ENCODE peak calls at places on chromosomes 2 and 18, in nine cellular contexts. M, K, H, S, C, R, A, L and Z are unnamed samples.

GRCh38 chr2:46815121-46815802 is 100.3 kb downstream of the MCFD2 start:
- DNase-seq in M (no peak), K (no peak), H (no peak), S (no peak), C (no peak), R (no peak), A (no peak), L (no peak), Z (no peak)

GRCh38 chr2:33111002-33111446 is 164.3 kb downstream of the LTBP1 start:
- DNase-seq in M (no peak), K (no peak), H (no peak), S (no peak), C (no peak), R (no peak), A (no peak), L (no peak), Z (no peak)

GRCh38 chr2:139684286-139684860 is 904.2 kb upstream of the NXPH2 start:
- DNase-seq in M (no peak), K (no peak), H (no peak), S (no peak), C (no peak), R (no peak), A (no peak), L (no peak), Z (no peak)

GRCh38 chr2:120779781-120780283 is 44.2 kb downstream of the GLI2 start:
- DNase-seq in M (no peak), K (no peak), H (peak; percentile 61), S (no peak), C (no peak), R (no peak), A (no peak), L (no peak), Z (no peak)

GRCh38 chr2:38945931-38946330 is 56.3 kb downstream of the ARHGEF33 start:
- DNase-seq in M (no peak), K (no peak), H (no peak), S (no peak), C (no peak), R (no peak), A (no peak), L (no peak), Z (no peak)

GRCh38 chr2:112481528-112482228 is at the start of gene TTL:
- DNase-seq in M (peak; percentile 74), K (peak; percentile 92), H (peak; percentile 96), S (peak; percentile 64), C (peak; percentile 53), R (peak; percentile 92), A (peak; percentile 39), L (peak; percentile 67), Z (peak; percentile 59)

GRCh38 chr18:61400016-61400630 is 66.9 kb downstream of the CDH20 start:
- DNase-seq in M (no peak), K (no peak), H (no peak), S (no peak), C (no peak), R (no peak), A (no peak), L (no peak), Z (no peak)

GRCh38 chr2:42879116-42879705 is 86.8 kb upstream of the HAAO start:
- DNase-seq in M (no peak), K (no peak), H (no peak), S (no peak), C (no peak), R (no peak), A (no peak), L (no peak), Z (no peak)

GRCh38 chr2:20110876-20111275 is 59.4 kb upstream of the LAPTM4A start:
- DNase-seq in M (no peak), K (no peak), H (no peak), S (no peak), C (no peak), R (no peak), A (no peak), L (no peak), Z (no peak)

GRCh38 chr2:33272001-33272400 is 204.4 kb upstream of the RASGRP3 start:
- DNase-seq in M (no peak), K (no peak), H (no peak), S (no peak), C (no peak), R (no peak), A (no peak), L (no peak), Z (no peak)

GRCh38 chr18:22465859-22466602 is 48.3 kb upstream of the CTAGE1 start:
- DNase-seq in M (peak; percentile 61), K (no peak), H (no peak), S (peak; percentile 8), C (no peak), R (no peak), A (no peak), L (peak; percentile 84), Z (no peak)

GRCh38 chr2:98894331-98895000 is 41.6 kb downstream of the CRACDL start:
- DNase-seq in M (no peak), K (no peak), H (no peak), S (no peak), C (no peak), R (peak; percentile 13), A (no peak), L (no peak), Z (no peak)

GRCh38 chr2:172806426-172807008 is 70.9 kb downstream of the RAPGEF4 start:
- DNase-seq in M (no peak), K (peak; percentile 50), H (no peak), S (no peak), C (no peak), R (no peak), A (peak; percentile 78), L (no peak), Z (no peak)

GRCh38 chr2:100397976-100398375 is 19.5 kb downstream of the CHST10 start:
- DNase-seq in M (no peak), K (peak; percentile 3), H (no peak), S (no peak), C (no peak), R (no peak), A (no peak), L (no peak), Z (no peak)

GRCh38 chr2:101135412-101136296 is 15.5 kb downstream of the TBC1D8 start:
- DNase-seq in M (no peak), K (no peak), H (no peak), S (no peak), C (no peak), R (peak; percentile 18), A (no peak), L (no peak), Z (no peak)

GRCh38 chr2:121041516-121041915 is 243.5 kb downstream of the TFCP2L1 start:
- DNase-seq in M (no peak), K (no peak), H (no peak), S (no peak), C (no peak), R (no peak), A (no peak), L (no peak), Z (no peak)

GRCh38 chr2:137966043-137966442 is 1.8 kb downstream of the HNMT start:
- DNase-seq in M (no peak), K (no peak), H (no peak), S (no peak), C (no peak), R (no peak), A (no peak), L (no peak), Z (no peak)

GRCh38 chr2:240233891-240234502 is 93.5 kb upstream of the OTOS start:
- DNase-seq in M (peak; percentile 30), K (no peak), H (peak; percentile 75), S (no peak), C (no peak), R (peak; percentile 66), A (no peak), L (no peak), Z (no peak)

GRCh38 chr2:210363876-210364275 is 48.9 kb upstream of the MYL1 start:
- DNase-seq in M (no peak), K (no peak), H (no peak), S (no peak), C (no peak), R (no peak), A (no peak), L (no peak), Z (no peak)

GRCh38 chr18:50689578-50689977 is 129.7 kb downstream of the MAPK4 start:
- DNase-seq in M (no peak), K (no peak), H (no peak), S (no peak), C (no peak), R (no peak), A (no peak), L (no peak), Z (no peak)

GRCh38 chr2:23135481-23136100 is 249.4 kb upstream of the KLHL29 start:
- DNase-seq in M (peak; percentile 61), K (no peak), H (no peak), S (no peak), C (no peak), R (no peak), A (no peak), L (no peak), Z (no peak)

GRCh38 chr18:54983041-54983686 is 23.9 kb upstream of the CCDC68 start:
- DNase-seq in M (no peak), K (peak; percentile 67), H (no peak), S (no peak), C (peak; percentile 8), R (no peak), A (peak; percentile 22), L (no peak), Z (no peak)

GRCh38 chr2:54586062-54586982 is 130.2 kb downstream of the SPTBN1 start:
- DNase-seq in M (no peak), K (no peak), H (no peak), S (no peak), C (no peak), R (no peak), A (no peak), L (no peak), Z (no peak)

GRCh38 chr18:58224425-58224750 is 180.4 kb downstream of the NEDD4L start:
- DNase-seq in M (no peak), K (no peak), H (no peak), S (no peak), C (no peak), R (no peak), A (no peak), L (no peak), Z (no peak)

GRCh38 chr2:218152777-218153176 is 14.0 kb downstream of the CXCR1 start:
- DNase-seq in M (no peak), K (no peak), H (no peak), S (no peak), C (no peak), R (no peak), A (no peak), L (no peak), Z (no peak)

GRCh38 chr2:182366625-182367024 is 60.2 kb downstream of the PDE1A start:
- DNase-seq in M (peak; percentile 41), K (no peak), H (no peak), S (no peak), C (peak; percentile 6), R (no peak), A (peak; percentile 99), L (no peak), Z (no peak)

GRCh38 chr2:95372216-95372829 is 30.2 kb upstream of the FAHD2A start:
- DNase-seq in M (peak; percentile 5), K (no peak), H (peak; percentile 47), S (no peak), C (no peak), R (peak; percentile 45), A (no peak), L (no peak), Z (no peak)